ENCODE peak calls at places on chromosomes 5 and 9, in six cellular contexts. L is fibroblast of lung, W is GM23248, V is neural progenitor cell, R is hepatocyte, Y is GM23338. G is an unnamed sample.

GRCh38 chr5:142527234-142527633 is 158.7 kb downstream of the FGF1 start:
- DNase-seq in L (no peak), W (no peak), V (no peak), R (no peak), Y (no peak), G (no peak)

GRCh38 chr9:124254261-124254682 is 3.5 kb upstream of the NEK6 start:
- DNase-seq in L (no peak), W (no peak), V (no peak), R (no peak), Y (no peak), G (no peak)

GRCh38 chr5:94524841-94525697 is 93.3 kb downstream of the KIAA0825 start:
- DNase-seq in L (peak; percentile 43), W (peak; percentile 56), V (peak; percentile 60), R (peak; percentile 39), Y (peak; percentile 75), G (peak; percentile 34)

GRCh38 chr9:107214915-107215314 is 68.2 kb upstream of the RAD23B start:
- DNase-seq in L (peak; percentile 65), W (peak; percentile 46), V (no peak), R (no peak), Y (no peak), G (peak; percentile 51)

GRCh38 chr5:8329773-8330172 is 460.8 kb downstream of the MTRR start:
- DNase-seq in L (peak; percentile 2), W (peak; percentile 68), V (no peak), R (no peak), Y (no peak), G (no peak)

GRCh38 chr9:3475300-3476020 is 50.3 kb downstream of the RFX3 start:
- DNase-seq in L (no peak), W (no peak), V (no peak), R (no peak), Y (no peak), G (no peak)

GRCh38 chr5:127210082-127210481 is 80.5 kb upstream of the MEGF10 start:
- DNase-seq in L (peak; percentile 5), W (no peak), V (no peak), R (no peak), Y (no peak), G (no peak)

GRCh38 chr5:175745212-175745611 is 87.3 kb downstream of the HRH2 start:
- DNase-seq in L (no peak), W (no peak), V (no peak), R (no peak), Y (no peak), G (no peak)

GRCh38 chr9:31776471-31776870 is 608.0 kb upstream of the ACO1 start:
- DNase-seq in L (no peak), W (no peak), V (no peak), R (peak; percentile 42), Y (no peak), G (no peak)

GRCh38 chr9:96122255-96122654 is 179.7 kb downstream of the HSD17B3 start:
- DNase-seq in L (no peak), W (no peak), V (no peak), R (no peak), Y (no peak), G (no peak)

GRCh38 chr9:96113045-96113444 is 188.9 kb downstream of the HSD17B3 start:
- DNase-seq in L (no peak), W (no peak), V (no peak), R (no peak), Y (no peak), G (no peak)

GRCh38 chr9:96121162-96121561 is 180.8 kb downstream of the HSD17B3 start:
- DNase-seq in L (peak; percentile 40), W (no peak), V (no peak), R (no peak), Y (no peak), G (peak; percentile 36)

GRCh38 chr9:96117398-96118060 is 184.4 kb downstream of the HSD17B3 start:
- DNase-seq in L (no peak), W (no peak), V (no peak), R (no peak), Y (no peak), G (no peak)

DNA sequence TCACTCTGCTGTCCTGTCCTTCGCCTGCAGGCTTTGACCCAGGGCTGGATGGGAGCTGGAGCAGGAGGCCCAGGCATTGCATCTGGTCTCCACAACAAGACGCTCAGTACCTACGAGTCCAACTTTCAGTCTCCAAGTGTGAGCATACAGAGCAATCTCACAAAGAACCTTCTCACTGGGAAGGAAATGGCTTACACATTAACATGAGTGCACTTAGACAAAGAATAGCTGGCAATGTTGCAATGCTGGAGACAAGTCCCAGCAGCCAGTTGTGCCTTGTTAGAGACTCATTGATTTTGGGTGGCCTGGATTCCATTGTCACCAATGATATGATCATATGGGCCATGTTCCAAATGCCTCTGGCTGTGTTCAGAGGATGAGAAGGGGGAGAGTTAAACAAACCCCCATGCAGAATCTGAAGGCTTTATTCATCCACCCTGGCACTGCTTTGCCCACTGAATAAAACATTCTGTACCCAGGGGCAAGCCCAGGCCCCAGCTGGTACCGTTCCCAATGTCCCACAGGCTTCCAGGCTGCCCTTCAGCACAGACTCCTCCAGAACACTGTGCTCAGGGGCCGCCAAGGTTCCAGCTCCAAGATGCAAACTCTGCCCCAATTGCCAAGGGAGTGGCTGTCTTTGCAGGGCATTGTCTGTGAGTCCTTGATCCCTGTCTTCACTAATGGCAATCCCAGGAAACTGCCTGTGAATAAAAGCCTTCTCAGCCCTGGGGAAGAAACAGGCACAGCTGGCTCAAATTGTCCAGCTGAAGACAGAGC is 185.5 kb downstream of the HSD17B3 start:
- DNase-seq in L (no peak), W (no peak), V (peak; percentile 51), R (peak; percentile 54), Y (no peak), G (no peak)
- H3K4me1 ChIP-seq in L (no peaks in the 10 kb centered on the region), W (no peaks in the 10 kb centered on the region), V (peaks cover 15% of the 10 kb centered on the region), R (peaks cover 18% of the 10 kb centered on the region), Y (no peaks in the 10 kb centered on the region), G (no peaks in the 10 kb centered on the region)

DNA sequence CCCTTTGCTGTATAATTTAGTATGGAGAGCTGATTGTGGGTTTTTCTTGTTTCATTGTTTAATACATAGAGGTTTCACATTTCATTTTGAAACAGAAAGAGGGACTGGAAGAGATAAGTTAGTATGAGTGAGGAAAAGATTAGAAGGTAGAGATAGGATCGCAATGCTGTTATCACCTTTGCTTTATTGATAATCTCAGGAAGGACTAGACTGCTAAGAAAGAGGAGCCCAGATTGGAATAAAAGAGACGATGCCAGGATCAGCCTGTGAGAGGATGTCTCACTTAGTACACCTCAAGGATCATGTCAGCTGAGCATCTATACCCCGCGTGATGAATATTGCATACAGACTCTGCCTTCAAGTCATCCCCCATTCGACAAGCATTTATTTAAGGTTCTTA is 178.0 kb upstream of the DMAC1 start:
- DNase-seq in L (no peak), W (no peak), V (no peak), R (no peak), Y (no peak), G (no peak)
- H2AFZ ChIP-seq in L (no peak overlapping the region), W (no peak overlapping the region), V (no peak overlapping the region), R (no peak overlapping the region), Y (no peak overlapping the region), G (no peak overlapping the region)

DNA sequence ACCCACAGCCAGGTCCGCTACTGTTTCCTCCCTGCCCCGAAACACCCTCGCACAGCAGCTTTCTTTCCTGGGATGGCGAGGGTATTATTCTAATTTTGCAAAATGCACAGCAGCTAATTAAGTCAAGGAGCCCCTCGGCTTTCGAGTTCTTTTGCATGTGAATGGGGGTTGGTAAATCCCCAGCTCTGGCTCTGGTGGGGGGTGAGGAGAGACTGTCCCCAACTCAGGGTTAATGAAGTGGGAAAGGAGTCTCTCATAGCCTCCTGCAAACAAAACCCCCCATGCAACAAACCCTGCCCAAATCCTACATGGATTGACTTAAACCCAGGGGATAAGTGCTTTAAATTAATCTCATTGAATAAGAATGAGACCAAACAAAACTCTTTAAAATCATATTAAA is 8.8 kb downstream of the BARHL1 start:
- DNase-seq in L (no peak), W (no peak), V (peak; percentile 86), R (no peak), Y (peak; percentile 64), G (no peak)
- TF ChIP-seq EZH2 in L (no peak), W (no peak), V (no peak), R (no peak), Y (no peak), G (no peak)

GRCh38 chr9:6696178-6696577 is 50.6 kb upstream of the GLDC start:
- DNase-seq in L (no peak), W (no peak), V (no peak), R (no peak), Y (no peak), G (no peak)

GRCh38 chr9:6692433-6692832 is 46.9 kb upstream of the GLDC start:
- DNase-seq in L (no peak), W (no peak), V (no peak), R (no peak), Y (no peak), G (no peak)

GRCh38 chr9:6692891-6693361 is 47.4 kb upstream of the GLDC start:
- DNase-seq in L (no peak), W (no peak), V (no peak), R (no peak), Y (peak; percentile 83), G (no peak)

GRCh38 chr9:6689893-6690634 is 44.5 kb upstream of the GLDC start:
- DNase-seq in L (no peak), W (no peak), V (no peak), R (no peak), Y (no peak), G (no peak)

DNA sequence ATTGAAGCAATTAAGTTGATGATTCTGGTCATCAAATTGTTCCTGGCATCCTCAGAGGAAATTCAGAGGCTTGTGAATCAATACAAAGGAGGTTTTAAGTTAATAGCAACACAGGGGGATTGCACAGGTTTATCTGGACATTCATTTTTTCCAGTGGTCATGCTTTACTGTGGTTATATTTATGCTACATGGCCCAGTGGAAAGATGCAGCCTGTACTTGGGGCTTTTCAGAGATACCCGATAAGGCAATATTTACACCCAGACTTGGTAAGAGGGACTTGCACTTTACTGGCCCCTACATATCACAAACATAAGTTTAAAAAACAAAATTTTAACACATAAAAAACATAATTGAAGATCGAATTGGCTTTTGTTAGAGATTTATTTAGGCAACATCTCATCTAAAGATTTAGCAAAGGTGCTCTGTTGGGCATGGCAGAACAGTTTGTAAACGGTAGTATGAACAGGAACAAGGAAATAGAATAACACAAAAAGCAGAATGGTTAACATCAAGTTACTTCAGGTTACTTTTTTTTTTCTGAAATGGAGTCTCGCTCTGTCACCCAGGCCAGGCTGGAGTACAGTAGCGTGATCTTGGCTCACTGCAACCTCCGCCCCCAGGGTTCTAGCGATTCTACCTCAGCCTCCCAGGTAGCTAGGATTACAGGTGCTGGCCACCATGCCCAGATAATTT is 49.7 kb upstream of the GLDC start:
- DNase-seq in L (no peak), W (no peak), V (no peak), R (no peak), Y (no peak), G (no peak)
- H3K4me1 ChIP-seq in L (no peaks in the 10 kb centered on the region), W (no peaks in the 10 kb centered on the region), V (no peaks in the 10 kb centered on the region), R (no peaks in the 10 kb centered on the region), Y (peaks cover 22% of the 10 kb centered on the region), G (no peaks in the 10 kb centered on the region)